ENCODE peak calls at places on chromosomes 3 and 15, in five cellular contexts. G is caudate nucleus; Y is HEK293T; U is NCI-H1417; B is activated CD4-positive, alpha-beta T cell treated with anti-CD3 and anti-CD28 coated beads for 4 hours. L is an unnamed sample.

GRCh38 chr3:143237036-143237688 is 117.6 kb downstream of the CHST2 start:
- DNase-seq in G (no peak), Y (no peak), U (no peak), B (no peak), L (no peak)

GRCh38 chr3:52385157-52385556 is 59.7 kb downstream of the SEMA3G start:
- DNase-seq in G (no peak), Y (peak), U (no peak), B (no peak), L (no peak)

GRCh38 chr3:159234306-159234705 is 432.5 kb downstream of the MFSD1 start:
- DNase-seq in G (no peak), Y (no peak), U (no peak), B (no peak), L (no peak)

GRCh38 chr15:39281094-39281493 is 299.8 kb upstream of the THBS1 start:
- DNase-seq in G (no peak), Y (no peak), U (no peak), B (no peak), L (no peak)

GRCh38 chr3:128094295-128095151 is 29.1 kb downstream of the RUVBL1 start:
- DNase-seq in G (no peak), Y (no peak), U (no peak), B (no peak), L (no peak)

GRCh38 chr3:114451561-114452018 is 157.8 kb downstream of the TIGIT start:
- DNase-seq in G (peak), Y (no peak), U (no peak), B (no peak), L (no peak)

GRCh38 chr3:61627768-61628185 is 66.4 kb downstream of the PTPRG start:
- DNase-seq in G (no peak), Y (no peak), U (no peak), B (no peak), L (no peak)

GRCh38 chr3:197580253-197580691 is 24.5 kb upstream of the BDH1 start:
- DNase-seq in G (no peak), Y (no peak), U (no peak), B (no peak), L (no peak)

GRCh38 chr3:131349946-131350347 is 31.6 kb upstream of the NUDT16 start:
- DNase-seq in G (no peak), Y (no peak), U (no peak), B (no peak), L (no peak)

GRCh38 chr3:113285741-113286140 is 74.4 kb downstream of the BOC start:
- DNase-seq in G (no peak), Y (no peak), U (no peak), B (no peak), L (no peak)

GRCh38 chr3:140765246-140765645 is 87.4 kb downstream of the TRIM42 start:
- DNase-seq in G (no peak), Y (no peak), U (no peak), B (no peak), L (no peak)

GRCh38 chr3:22951910-22952309 is 251.2 kb upstream of the UBE2E2 start:
- DNase-seq in G (no peak), Y (no peak), U (no peak), B (no peak), L (no peak)

GRCh38 chr3:45365060-45365459 is 23.3 kb upstream of the LARS2 start:
- DNase-seq in G (no peak), Y (no peak), U (no peak), B (no peak), L (no peak)

GRCh38 chr15:38558714-38559059 is 5.9 kb downstream of the RASGRP1 start:
- DNase-seq in G (no peak), Y (no peak), U (no peak), B (no peak), L (no peak)

GRCh38 chr3:184359610-184360009 is 1.8 kb downstream of the CLCN2 start:
- DNase-seq in G (peak), Y (no peak), U (no peak), B (no peak), L (no peak)

GRCh38 chr3:11650391-11650790 is 6.7 kb upstream of the VGLL4 start:
- DNase-seq in G (no peak), Y (no peak), U (no peak), B (no peak), L (no peak)

GRCh38 chr3:55651011-55651410 is 163.9 kb upstream of the WNT5A start:
- DNase-seq in G (no peak), Y (no peak), U (no peak), B (no peak), L (no peak)

GRCh38 chr3:48088056-48088748 is 72.0 kb upstream of the MAP4 start:
- DNase-seq in G (no peak), Y (peak), U (no peak), B (peak), L (peak)

GRCh38 chr15:100849021-100849831 is 30.4 kb upstream of the ALDH1A3 start:
- DNase-seq in G (no peak), Y (no peak), U (peak), B (peak), L (peak)

GRCh38 chr3:15520185-15520584 is 1.3 kb downstream of the COLQ start:
- DNase-seq in G (no peak), Y (no peak), U (no peak), B (no peak), L (no peak)

GRCh38 chr3:8983026-8983425 is 19.8 kb upstream of the RAD18 start:
- DNase-seq in G (no peak), Y (no peak), U (no peak), B (no peak), L (no peak)

GRCh38 chr3:123448503-123449091 is at the start of gene ADCY5:
- DNase-seq in G (no peak), Y (peak), U (peak), B (no peak), L (peak)

GRCh38 chr15:60589253-60589652 is 110.3 kb upstream of the ICE2 start:
- DNase-seq in G (no peak), Y (no peak), U (no peak), B (peak), L (no peak)

GRCh38 chr3:43206632-43207031 is 79.7 kb upstream of the SNRK start:
- DNase-seq in G (no peak), Y (no peak), U (no peak), B (no peak), L (no peak)